ENCODE peak calls at places on chromosomes 3 and 15, in ten cellular contexts. N is small intestine; Y is GM20000; J is Calu3; P is osteocyte; W is COR-L47; H is T-helper 1 cell; D is A172; I is stimulated activated naive CD8-positive, alpha-beta T cell treated with anti-CD3 and anti-CD28 coated beads, Interleukin-15, amount 100 ng/mL, for 72 hours; S is effector memory CD4-positive, alpha-beta T cell. R is an unnamed sample.

GRCh38 chr3:43074901-43075689 is 30.8 kb downstream of the POMGNT2 start:
- DNase-seq in N (no peak), Y (no peak), J (no peak), P (no peak), W (no peak), H (no peak), D (no peak), I (no peak), S (no peak), R (no peak)

GRCh38 chr15:28783873-28784272 is 64.6 kb downstream of the GOLGA6L7 start:
- DNase-seq in N (no peak), Y (no peak), J (no peak), P (no peak), W (no peak), H (no peak), D (no peak), I (no peak), S (no peak), R (no peak)

GRCh38 chr3:46561511-46561910 is 4.6 kb downstream of the LRRC2 start:
- DNase-seq in N (no peak), Y (no peak), J (no peak), P (no peak), W (no peak), H (no peak), D (no peak), I (no peak), S (no peak), R (no peak)

GRCh38 chr3:158381274-158381868 is 189.6 kb upstream of the MLF1 start:
- DNase-seq in N (peak), Y (no peak), J (no peak), P (no peak), W (no peak), H (no peak), D (no peak), I (no peak), S (no peak), R (no peak)

GRCh38 chr3:195204360-195205166 is 66.4 kb downstream of the XXYLT1 start:
- DNase-seq in N (no peak), Y (peak), J (no peak), P (peak), W (peak), H (no peak), D (no peak), I (no peak), S (no peak), R (peak)

GRCh38 chr3:97817965-97818364 is 3.8 kb upstream of the CRYBG3 start:
- DNase-seq in N (no peak), Y (no peak), J (no peak), P (no peak), W (peak), H (no peak), D (no peak), I (no peak), S (no peak), R (no peak)

GRCh38 chr15:38536201-38536676 is 28.4 kb downstream of the RASGRP1 start:
- DNase-seq in N (no peak), Y (no peak), J (no peak), P (no peak), W (no peak), H (no peak), D (peak), I (no peak), S (no peak), R (peak)

GRCh38 chr15:51162865-51163762 is 68.4 kb upstream of the TNFAIP8L3 start:
- DNase-seq in N (peak), Y (peak), J (peak), P (peak), W (peak), H (peak), D (peak), I (peak), S (no peak), R (peak)

GRCh38 chr3:147656023-147656422 is 246.9 kb downstream of the ZIC1 start:
- DNase-seq in N (no peak), Y (no peak), J (peak), P (no peak), W (no peak), H (no peak), D (peak), I (no peak), S (no peak), R (no peak)

GRCh38 chr3:133938770-133939495 is 43.3 kb upstream of the RAB6B start:
- DNase-seq in N (no peak), Y (no peak), J (peak), P (peak), W (no peak), H (no peak), D (peak), I (no peak), S (no peak), R (no peak)

GRCh38 chr3:43345877-43346276 is 59.5 kb downstream of the SNRK start:
- DNase-seq in N (no peak), Y (no peak), J (no peak), P (no peak), W (no peak), H (peak), D (peak), I (peak), S (no peak), R (peak)